ENCODE peak calls at places on chromosomes 12 and 14, in seven cellular contexts. W, S, U, F, B, H and D are unnamed samples.

GRCh38 chr12:75087656-75088055 is 122.0 kb downstream of the KCNC2 start:
- DNase-seq in W (peak; percentile 13), S (no peak), U (no peak), F (no peak), B (no peak), H (no peak), D (peak; percentile 25)

GRCh38 chr14:63421226-63421625 is 102.5 kb upstream of the GPHB5 start:
- DNase-seq in W (no peak), S (no peak), U (no peak), F (no peak), B (no peak), H (no peak), D (no peak)

GRCh38 chr12:9068600-9068999 is 47.1 kb downstream of the A2M start:
- DNase-seq in W (no peak), S (no peak), U (no peak), F (no peak), B (no peak), H (no peak), D (no peak)

GRCh38 chr12:90211017-90211416 is 502.4 kb upstream of the ATP2B1 start:
- DNase-seq in W (no peak), S (no peak), U (no peak), F (peak; percentile 48), B (no peak), H (no peak), D (peak; percentile 36)

GRCh38 chr14:63852817-63853730 is at the start of gene SYNE2:
- DNase-seq in W (no peak), S (peak; percentile 38), U (no peak), F (peak; percentile 65), B (peak; percentile 70), H (no peak), D (peak; percentile 82)

GRCh38 chr14:38336298-38336697 is 80.4 kb upstream of the CLEC14A start:
- DNase-seq in W (no peak), S (no peak), U (no peak), F (no peak), B (no peak), H (no peak), D (no peak)

GRCh38 chr14:80584638-80585505 is 356.7 kb downstream of the CEP128 start:
- DNase-seq in W (peak; percentile 6), S (peak; percentile 3), U (no peak), F (peak; percentile 82), B (no peak), H (no peak), D (peak; percentile 39)

GRCh38 chr14:104817930-104818713 is 17.2 kb downstream of the ZBTB42 start:
- DNase-seq in W (no peak), S (no peak), U (no peak), F (no peak), B (no peak), H (no peak), D (no peak)

GRCh38 chr12:43113153-43113552 is 438.9 kb downstream of the ADAMTS20 start:
- DNase-seq in W (no peak), S (no peak), U (no peak), F (no peak), B (no peak), H (no peak), D (no peak)

GRCh38 chr14:100022772-100023451 is 42.3 kb upstream of the EVL start:
- DNase-seq in W (no peak), S (no peak), U (no peak), F (peak; percentile 59), B (no peak), H (no peak), D (no peak)

GRCh38 chr12:65655074-65655493 is 169.2 kb upstream of the HMGA2 start:
- DNase-seq in W (no peak), S (no peak), U (no peak), F (peak; percentile 81), B (peak; percentile 78), H (no peak), D (no peak)

GRCh38 chr12:49783917-49784676 is 42.7 kb downstream of the TMBIM6 start:
- DNase-seq in W (no peak), S (no peak), U (no peak), F (peak; percentile 89), B (no peak), H (no peak), D (no peak)

GRCh38 chr12:51926718-51927117 is 19.4 kb downstream of the ACVRL1 start:
- DNase-seq in W (peak; percentile 48), S (peak; percentile 23), U (no peak), F (peak; percentile 42), B (peak; percentile 63), H (no peak), D (peak; percentile 48)

GRCh38 chr12:69015831-69016230 is 82.9 kb upstream of the CPM start:
- DNase-seq in W (no peak), S (no peak), U (no peak), F (no peak), B (no peak), H (no peak), D (no peak)

GRCh38 chr12:131092911-131093901 is 139.5 kb downstream of the ADGRD1 start:
- DNase-seq in W (no peak), S (no peak), U (peak; percentile 98), F (no peak), B (no peak), H (no peak), D (no peak)

GRCh38 chr14:91326514-91326832 is 82.0 kb upstream of the GPR68 start:
- DNase-seq in W (no peak), S (no peak), U (no peak), F (no peak), B (no peak), H (no peak), D (no peak)

GRCh38 chr12:131818821-131819585 is 9.2 kb upstream of the MMP17 start:
- DNase-seq in W (no peak), S (peak; percentile 54), U (no peak), F (no peak), B (no peak), H (no peak), D (no peak)

GRCh38 chr14:53146739-53147138 is 6.4 kb downstream of the DDHD1 start:
- DNase-seq in W (no peak), S (no peak), U (no peak), F (no peak), B (no peak), H (no peak), D (no peak)

GRCh38 chr14:99602054-99602787 is 1.8 kb downstream of the CCDC85C start:
- DNase-seq in W (no peak), S (peak; percentile 31), U (no peak), F (peak; percentile 37), B (no peak), H (no peak), D (no peak)

GRCh38 chr12:96047621-96048211 is 12.3 kb upstream of the LTA4H start:
- DNase-seq in W (peak; percentile 93), S (peak; percentile 27), U (peak; percentile 68), F (peak; percentile 72), B (no peak), H (no peak), D (peak; percentile 65)

GRCh38 chr12:54175130-54175963 is 13.4 kb downstream of the SMUG1 start:
- DNase-seq in W (no peak), S (no peak), U (no peak), F (no peak), B (peak; percentile 60), H (no peak), D (no peak)

GRCh38 chr12:105107176-105107496 is 395 bp upstream of the WASHC4 start:
- DNase-seq in W (peak; percentile 26), S (no peak), U (no peak), F (peak; percentile 62), B (peak; percentile 23), H (no peak), D (no peak)

GRCh38 chr14:105897725-105898113 is 371.3 kb downstream of the TMEM121 start:
- DNase-seq in W (no peak), S (no peak), U (no peak), F (no peak), B (peak; percentile 0), H (no peak), D (no peak)
- H3K9me3 ChIP-seq in W (no peaks in the 10 kb centered on the region), S (no peaks in the 10 kb centered on the region), U (no peaks in the 10 kb centered on the region), F (peaks cover 42% of the 10 kb centered on the region), B (no peaks in the 10 kb centered on the region), H (peaks cover 55% of the 10 kb centered on the region), D (peaks cover 3% of the 10 kb centered on the region)

GRCh38 chr12:11732023-11732422 is 82.5 kb downstream of the ETV6 start:
- DNase-seq in W (no peak), S (no peak), U (no peak), F (no peak), B (no peak), H (no peak), D (no peak)

GRCh38 chr12:11731455-11731854 is 82.0 kb downstream of the ETV6 start:
- DNase-seq in W (no peak), S (no peak), U (no peak), F (peak; percentile 73), B (no peak), H (no peak), D (peak; percentile 21)

GRCh38 chr12:11731042-11731357 is 81.5 kb downstream of the ETV6 start:
- DNase-seq in W (no peak), S (no peak), U (no peak), F (no peak), B (no peak), H (no peak), D (no peak)

GRCh38 chr12:11734781-11735180 is 85.3 kb downstream of the ETV6 start:
- DNase-seq in W (no peak), S (no peak), U (no peak), F (no peak), B (no peak), H (no peak), D (no peak)

DNA sequence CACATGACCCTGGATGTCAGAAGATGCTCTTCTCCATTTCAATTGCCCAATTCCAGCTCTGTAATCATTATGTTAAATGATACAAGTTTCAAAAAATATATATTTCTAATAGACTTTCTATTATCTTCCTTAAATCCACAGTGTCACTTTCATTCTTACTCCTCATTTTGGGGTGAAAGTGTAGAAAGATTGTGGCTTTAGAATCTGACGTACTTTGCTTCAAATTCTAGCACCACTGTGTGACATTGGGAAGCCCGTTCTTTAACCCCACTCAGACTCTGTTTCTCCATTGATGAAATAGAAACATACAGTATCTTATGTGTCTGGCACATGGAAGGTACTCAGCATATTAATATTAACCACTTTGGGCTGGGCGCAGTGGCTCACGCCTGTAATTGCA is 83.3 kb downstream of the ETV6 start:
- DNase-seq in W (no peak), S (no peak), U (no peak), F (no peak), B (no peak), H (no peak), D (no peak)
- H3K4me1 ChIP-seq in W (peaks cover 33% of the 10 kb centered on the region), S (peaks cover 7% of the 10 kb centered on the region), U (peaks cover 73% of the 10 kb centered on the region), F (peaks cover 11% of the 10 kb centered on the region), B (no peaks in the 10 kb centered on the region), H (peaks cover 3% of the 10 kb centered on the region), D (peaks cover 19% of the 10 kb centered on the region)

GRCh38 chr12:15268927-15269552 is 47.8 kb upstream of the RERG start:
- DNase-seq in W (peak; percentile 62), S (peak; percentile 64), U (no peak), F (peak; percentile 58), B (peak; percentile 34), H (no peak), D (peak; percentile 62)
- TF ChIP-seq CEBPB in W (no peak), S (no peak), U (no peak), F (no peak), B (no peak), H (no peak), D (no peak)

GRCh38 chr12:133190176-133190575 is 8.9 kb downstream of the ZNF268 start:
- DNase-seq in W (no peak), S (no peak), U (no peak), F (no peak), B (no peak), H (no peak), D (no peak)

DNA sequence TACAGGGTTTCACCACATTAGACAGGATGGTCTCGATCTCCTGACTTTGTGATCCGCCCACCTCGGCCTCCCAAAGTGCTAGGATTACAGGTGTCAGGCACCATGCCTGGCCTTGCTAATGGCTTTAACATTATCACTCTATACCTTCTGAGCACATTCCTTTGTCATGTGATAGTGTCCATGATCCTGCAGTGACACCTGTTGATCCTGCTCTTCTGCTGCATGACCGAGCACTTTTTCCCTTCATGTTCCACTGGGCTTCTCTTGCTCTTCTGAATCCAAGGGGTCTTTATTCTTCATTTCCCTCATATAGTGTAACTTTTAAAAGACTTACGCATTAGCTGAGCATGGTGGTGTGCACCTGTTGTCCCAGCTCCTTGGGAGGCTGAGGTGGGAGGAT is 11.6 kb downstream of the ZNF268 start:
- DNase-seq in W (no peak), S (no peak), U (no peak), F (no peak), B (no peak), H (no peak), D (no peak)
- H3K9me3 ChIP-seq in W (peaks cover 17% of the 10 kb centered on the region), S (peaks cover 86% of the 10 kb centered on the region), U (peaks cover 50% of the 10 kb centered on the region), F (peaks cover 69% of the 10 kb centered on the region), B (peaks cover 22% of the 10 kb centered on the region), H (peaks cover 71% of the 10 kb centered on the region), D (peaks cover 88% of the 10 kb centered on the region)